ENCODE peak calls at places on chromosomes 3 and 15, in six cellular contexts. G, U, T, C, N and Z are unnamed samples. For H3F3A, the result is how much of the 10 kb centered on the place peaks cover.

GRCh38 chr15:74259324-74259712 is 23.2 kb downstream of the CCDC33 start:
- DNase-seq in G (no peak), U (no peak), T (no peak), C (no peak), N (no peak), Z (no peak)

GRCh38 chr3:62982795-62983455 is 107.7 kb upstream of the CADPS start:
- DNase-seq in G (no peak), U (peak), T (no peak), C (peak), N (no peak), Z (no peak)

GRCh38 chr3:105598047-105598796 is 231.5 kb downstream of the ALCAM start:
- DNase-seq in G (peak), U (no peak), T (no peak), C (no peak), N (no peak), Z (peak)

GRCh38 chr15:34064443-34064842 is 25.4 kb upstream of the AVEN start:
- DNase-seq in G (no peak), U (no peak), T (no peak), C (no peak), N (no peak), Z (no peak)

GRCh38 chr15:27679621-27680521 is 419.2 kb downstream of the OCA2 start:
- DNase-seq in G (no peak), U (peak), T (no peak), C (peak), N (peak), Z (peak)

GRCh38 chr3:145882416-145882815 is 278.6 kb downstream of the PLOD2 start:
- DNase-seq in G (no peak), U (no peak), T (no peak), C (no peak), N (no peak), Z (peak)

GRCh38 chr3:159252772-159253384 is 451.0 kb downstream of the MFSD1 start:
- DNase-seq in G (peak), U (peak), T (peak), C (peak), N (peak), Z (peak)

GRCh38 chr3:139281512-139282196 is 62.2 kb upstream of the MRPS22 start:
- DNase-seq in G (no peak), U (no peak), T (no peak), C (no peak), N (peak), Z (peak)

GRCh38 chr15:49815506-49815905 is 194.7 kb downstream of the DTWD1 start:
- DNase-seq in G (no peak), U (no peak), T (no peak), C (no peak), N (no peak), Z (peak)

GRCh38 chr15:96285306-96285705 is 45.2 kb upstream of the NR2F2 start:
- DNase-seq in G (no peak), U (no peak), T (no peak), C (no peak), N (no peak), Z (peak)

GRCh38 chr3:67015702-67016500 is 17.8 kb downstream of the KBTBD8 start:
- DNase-seq in G (no peak), U (no peak), T (no peak), C (no peak), N (no peak), Z (no peak)
- H3F3A ChIP-seq in G (under half), U (under half), T (under half), C (under half), N (under half), Z (under half)

DNA sequence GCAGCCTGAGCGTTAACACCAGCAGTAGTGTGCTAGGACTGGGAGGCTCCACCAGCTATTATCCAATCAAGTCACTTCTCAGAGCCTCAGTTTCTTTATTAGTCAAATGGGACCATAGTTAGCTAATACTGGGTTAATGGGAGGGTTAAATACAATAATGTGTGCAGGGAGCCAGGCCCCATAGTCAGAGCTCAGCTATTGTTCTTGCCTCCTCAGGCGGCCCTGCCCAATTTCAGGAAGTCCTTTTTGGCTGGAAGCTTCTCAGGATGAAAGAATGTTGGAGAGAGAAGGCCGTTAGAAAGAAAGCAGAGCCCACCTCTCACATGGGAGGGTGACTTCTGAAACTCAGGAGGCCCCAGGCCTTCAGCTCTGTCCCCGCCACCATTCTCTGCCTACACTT is 39.5 kb upstream of the SMAD6 start:
- DNase-seq in G (no peak), U (peak), T (no peak), C (no peak), N (no peak), Z (no peak)
- TF ChIP-seq EZH2phosphoT487 in G (no peak), U (no peak), T (no peak), C (no peak), N (no peak), Z (no peak)

GRCh38 chr3:143974877-143975238 is 3.2 kb downstream of the DIPK2A start:
- DNase-seq in G (peak), U (no peak), T (no peak), C (no peak), N (no peak), Z (peak)
- H3K4me3 ChIP-seq in G (peak), U (peak), T (peak), C (peak), N (no peak), Z (peak)

GRCh38 chr3:16463119-16463518 is 50.4 kb downstream of the RFTN1 start:
- DNase-seq in G (no peak), U (no peak), T (no peak), C (no peak), N (no peak), Z (no peak)

GRCh38 chr3:16463914-16464313 is 49.6 kb downstream of the RFTN1 start:
- DNase-seq in G (no peak), U (no peak), T (no peak), C (no peak), N (no peak), Z (no peak)

GRCh38 chr3:16461463-16462245 is 51.8 kb downstream of the RFTN1 start:
- DNase-seq in G (no peak), U (no peak), T (no peak), C (no peak), N (peak), Z (no peak)

GRCh38 chr3:16460886-16461285 is 52.6 kb downstream of the RFTN1 start:
- DNase-seq in G (no peak), U (no peak), T (no peak), C (no peak), N (no peak), Z (no peak)

GRCh38 chr3:16462679-16463078 is 50.8 kb downstream of the RFTN1 start:
- DNase-seq in G (no peak), U (no peak), T (no peak), C (no peak), N (no peak), Z (no peak)
- H3F3A ChIP-seq in G (under half), U (under half), T (under half), C (under half), N (under half), Z (under half)

DNA sequence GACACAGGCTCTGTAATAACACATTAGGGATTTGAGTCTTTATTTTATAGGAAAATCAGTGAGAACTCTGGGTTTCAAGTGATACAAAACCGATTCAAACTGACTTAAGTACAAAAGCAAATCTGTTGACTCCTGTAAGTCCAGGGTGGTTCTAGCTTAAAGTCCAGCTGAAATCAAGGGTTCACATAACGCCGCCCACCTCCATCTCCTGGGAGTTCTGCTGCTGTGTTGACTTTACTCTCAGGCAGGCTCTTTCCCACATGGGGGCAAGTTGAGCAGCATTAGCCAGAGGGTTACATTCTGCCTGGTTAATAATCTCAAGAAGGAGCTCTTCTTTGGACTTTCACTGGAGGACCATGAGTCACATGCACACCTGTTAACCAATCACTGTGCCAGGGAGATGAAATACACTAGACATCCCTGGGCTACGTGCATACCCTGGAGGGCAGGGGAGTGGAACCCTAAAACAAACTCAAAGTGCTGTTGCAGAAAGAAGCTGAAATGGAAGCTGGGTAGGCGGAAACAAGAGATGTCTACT is 9.7 kb upstream of the RNF7 start:
- DNase-seq in G (no peak), U (no peak), T (no peak), C (no peak), N (no peak), Z (no peak)
- TF ChIP-seq EZH2phosphoT487 in G (no peak), U (no peak), T (no peak), C (no peak), N (no peak), Z (no peak)

GRCh38 chr15:44097552-44097951 is 97.5 kb downstream of the FRMD5 start:
- DNase-seq in G (no peak), U (no peak), T (no peak), C (no peak), N (no peak), Z (no peak)

GRCh38 chr15:44101286-44101685 is 93.8 kb downstream of the FRMD5 start:
- DNase-seq in G (no peak), U (no peak), T (no peak), C (no peak), N (no peak), Z (peak)

GRCh38 chr15:44099671-44100070 is 95.4 kb downstream of the FRMD5 start:
- DNase-seq in G (no peak), U (no peak), T (no peak), C (no peak), N (no peak), Z (peak)

GRCh38 chr15:44101944-44102343 is 93.1 kb downstream of the FRMD5 start:
- DNase-seq in G (peak), U (no peak), T (no peak), C (no peak), N (no peak), Z (peak)

GRCh38 chr15:44102675-44103254 is 92.3 kb downstream of the FRMD5 start:
- DNase-seq in G (peak), U (peak), T (no peak), C (no peak), N (no peak), Z (peak)
- H3K4me3 ChIP-seq in G (peak), U (no peak), T (no peak), C (no peak), N (no peak), Z (peak)

GRCh38 chr3:482479-482878 is 285.9 kb downstream of the CHL1 start:
- DNase-seq in G (no peak), U (no peak), T (no peak), C (no peak), N (no peak), Z (no peak)
- H3F3A ChIP-seq in G (under half), U (under half), T (under half), C (under half), N (under half), Z (under half)

DNA sequence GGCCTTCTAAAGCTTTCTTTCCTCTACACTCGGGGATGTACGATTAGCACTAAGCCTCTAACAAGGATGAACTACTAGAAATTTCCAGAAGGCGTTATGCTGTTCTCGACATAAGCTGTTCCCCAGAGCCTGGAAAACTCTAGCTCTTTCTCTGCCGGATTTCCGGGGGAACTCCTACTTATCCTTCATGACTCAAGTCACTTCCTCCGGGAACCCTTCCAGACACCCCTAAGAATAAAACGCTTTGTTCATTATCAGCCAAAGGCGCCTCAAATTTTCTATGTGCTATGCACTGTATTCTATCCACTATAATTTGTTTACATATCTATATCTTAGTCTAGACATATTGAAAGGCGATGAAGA is 455 bp upstream of the SNAP23 start:
- DNase-seq in G (peak), U (peak), T (peak), C (peak), N (peak), Z (peak)
- TF ChIP-seq EZH2phosphoT487 in G (no peak), U (no peak), T (no peak), C (no peak), N (no peak), Z (no peak)

DNA sequence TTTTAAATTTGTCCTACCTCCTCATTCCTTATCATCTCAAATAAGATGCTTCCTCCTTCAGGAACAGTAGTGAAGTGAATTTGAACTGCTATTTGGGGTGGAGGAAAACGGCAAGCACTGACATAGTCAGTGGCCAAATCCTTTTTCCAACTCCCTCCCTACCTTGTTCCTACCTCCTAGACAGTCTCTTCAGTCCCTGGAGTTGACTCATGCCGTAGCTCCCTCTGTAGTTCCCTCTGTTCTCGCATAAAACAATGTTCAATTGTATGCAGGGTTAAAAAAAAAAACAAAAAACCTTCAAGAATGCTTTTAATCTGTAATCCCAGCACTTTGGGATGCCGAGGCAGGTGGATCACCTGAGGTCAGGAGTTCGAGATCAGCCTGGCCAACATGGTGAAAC is 1.4 kb downstream of the UBR1 start:
- DNase-seq in G (peak), U (peak), T (no peak), C (no peak), N (no peak), Z (peak)
- H3K4me3 ChIP-seq in G (peak), U (peak), T (no peak), C (peak), N (peak), Z (peak)